ENCODE peak calls at places on chromosome 16, in four cellular contexts. H is A549, E is ascending aorta, F is AG04450. T is an unnamed sample.
A peak's percentile ranks its signal among the peaks of the same experiment; 100 is the strongest.

GRCh38 chr16:54504372-54504771 is 217.8 kb upstream of the IRX3 start:
- DNase-seq in H (no peak), E (no peak), F (no peak), T (no peak)

GRCh38 chr16:7268182-7268581 is 64.5 kb upstream of the RBFOX1 start:
- DNase-seq in H (peak; percentile 38), E (no peak), F (no peak), T (no peak)

GRCh38 chr16:9797306-9797705 is 384.9 kb downstream of the GRIN2A start:
- DNase-seq in H (peak; percentile 13), E (no peak), F (no peak), T (peak; percentile 19)

GRCh38 chr16:72905581-72905980 is 142.3 kb downstream of the ZFHX3 start:
- DNase-seq in H (no peak), E (no peak), F (no peak), T (peak; percentile 49)

GRCh38 chr16:89822188-89823086 is 5.8 kb upstream of the SPIRE2 start:
- DNase-seq in H (no peak), E (no peak), F (no peak), T (no peak)

GRCh38 chr16:62213763-62214162 is 177.5 kb upstream of the CDH8 start:
- DNase-seq in H (peak; percentile 6), E (no peak), F (no peak), T (no peak)

GRCh38 chr16:86396918-86397317 is 113.4 kb upstream of the FOXF1 start:
- DNase-seq in H (no peak), E (no peak), F (peak; percentile 88), T (peak; percentile 91)

GRCh38 chr16:83137326-83137770 is 510.6 kb downstream of the CDH13 start:
- DNase-seq in H (peak; percentile 5), E (no peak), F (peak; percentile 38), T (peak; percentile 87)

GRCh38 chr16:67645397-67646121 is 615 bp downstream of the CARMIL2 start:
- DNase-seq in H (no peak), E (no peak), F (no peak), T (no peak)

GRCh38 chr16:64711596-64711995 is 410.3 kb downstream of the CDH11 start:
- DNase-seq in H (no peak), E (no peak), F (no peak), T (peak; percentile 20)

GRCh38 chr16:17313085-17313611 is 157.6 kb downstream of the XYLT1 start:
- DNase-seq in H (no peak), E (no peak), F (no peak), T (peak; percentile 43)

GRCh38 chr16:28182183-28182582 is 29.6 kb downstream of the XPO6 start:
- DNase-seq in H (no peak), E (no peak), F (no peak), T (no peak)

DNA sequence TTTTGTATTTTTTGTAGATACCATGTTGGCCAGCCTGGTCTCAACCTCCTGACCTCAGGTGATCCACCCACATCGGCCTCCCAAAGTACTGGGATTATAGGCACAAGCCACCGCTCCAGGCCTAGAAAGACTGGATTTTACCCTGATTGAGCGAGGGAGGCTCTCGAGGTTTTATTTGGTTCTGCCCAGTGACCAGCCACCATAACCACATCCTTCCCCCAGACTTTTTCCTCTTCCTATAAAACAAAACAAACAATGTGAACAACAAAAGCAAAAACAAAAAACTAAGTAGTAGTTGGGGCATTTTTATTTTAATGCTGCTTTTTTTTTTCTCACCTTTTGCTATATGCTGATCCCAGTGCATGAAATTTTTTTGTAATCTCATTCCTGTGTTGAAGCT is 509.6 kb downstream of the MAF start:
- DNase-seq in H (no peak), E (no peak), F (no peak), T (no peak)
- H3K4me3 ChIP-seq in H (no peak overlapping the region), E (no peak overlapping the region), F (no peak overlapping the region), T (no peak overlapping the region)

DNA sequence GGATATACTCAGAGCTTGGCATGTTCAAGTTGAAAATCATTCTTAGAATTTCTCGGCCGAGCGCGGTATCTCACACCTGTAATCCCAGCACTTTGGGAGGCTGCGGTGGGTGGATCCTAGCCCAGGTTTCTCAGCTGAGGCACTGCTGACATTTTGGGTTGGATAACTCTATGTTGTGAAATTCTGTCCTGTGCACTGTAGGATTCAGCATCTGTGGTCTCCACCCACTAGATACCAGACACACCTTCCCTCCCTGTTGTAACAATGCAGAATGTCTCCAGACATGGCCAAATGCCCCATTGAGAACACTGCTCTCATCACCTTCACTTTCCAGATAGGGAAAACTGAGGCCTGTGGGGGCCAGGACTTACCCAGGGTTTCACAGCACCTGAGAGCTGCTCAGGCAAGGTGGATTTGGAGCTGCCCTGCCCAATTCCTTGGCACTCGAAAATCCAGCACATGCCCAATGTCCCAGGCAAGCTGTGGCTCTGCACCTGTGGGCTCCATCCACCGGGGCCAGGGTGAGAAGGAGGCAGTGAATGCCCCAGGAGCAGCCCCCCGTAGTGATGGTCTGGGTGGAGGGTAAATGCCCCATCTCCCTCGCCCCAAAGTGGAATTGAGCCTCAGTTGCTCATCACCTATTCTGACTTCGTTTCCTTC is 20.1 kb upstream of the TVP23A start:
- DNase-seq in H (no peak), E (no peak), F (no peak), T (no peak)
- TF ChIP-seq CTCF in H (no peak), E (no peak), F (no peak), T (no peak)

GRCh38 chr16:88649195-88649923 is 1.5 kb downstream of the CYBA start:
- DNase-seq in H (no peak), E (no peak), F (no peak), T (no peak)
- H3K4me3 ChIP-seq in H (peak overlapping the region; percentile 94), E (peak overlapping the region; percentile 84), F (peak overlapping the region; percentile 83), T (no peak overlapping the region)

GRCh38 chr16:2766430-2767139 is 10.5 kb downstream of the ELOB start:
- DNase-seq in H (no peak), E (no peak), F (no peak), T (no peak)

GRCh38 chr16:2765462-2766404 is 11.3 kb downstream of the ELOB start:
- DNase-seq in H (no peak), E (no peak), F (no peak), T (no peak)

GRCh38 chr16:2762711-2763110 is 10.3 kb downstream of the SRRM2 start:
- DNase-seq in H (no peak), E (no peak), F (no peak), T (no peak)

GRCh38 chr16:2763173-2763572 is 10.7 kb downstream of the SRRM2 start:
- DNase-seq in H (no peak), E (no peak), F (no peak), T (no peak)

GRCh38 chr16:2764718-2765117 is 12.3 kb downstream of the SRRM2 start:
- DNase-seq in H (no peak), E (no peak), F (no peak), T (no peak)
- TF ChIP-seq CTCF in H (no peak), E (no peak), F (no peak), T (no peak)

GRCh38 chr16:739560-740458 is 988 bp downstream of the CIAO3 start:
- DNase-seq in H (no peak), E (no peak), F (no peak), T (no peak)
- H3K4me3 ChIP-seq in H (peak overlapping the region; percentile 96), E (peak overlapping the region; percentile 90), F (peak overlapping the region; percentile 78), T (peak overlapping the region; percentile 84)

DNA sequence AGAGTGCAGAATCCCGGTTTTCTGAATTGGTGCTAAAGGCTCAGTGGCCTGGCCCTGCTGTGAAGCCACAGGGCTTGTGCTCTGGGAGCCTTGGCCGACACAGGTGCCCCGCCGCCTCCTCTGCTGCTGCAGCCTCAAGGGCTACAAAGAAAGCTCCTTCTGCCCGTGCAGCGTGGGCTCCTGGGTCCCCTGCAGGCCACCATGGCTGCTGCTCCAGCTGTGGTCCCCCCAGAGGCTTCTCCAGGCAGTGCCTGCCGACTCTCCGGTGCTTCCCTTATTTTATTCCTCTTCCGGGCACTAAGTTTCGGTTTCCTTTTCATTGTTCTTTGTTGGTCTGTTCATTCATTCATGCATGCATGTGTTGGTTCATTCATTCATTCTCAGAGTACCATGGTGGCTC is 53.1 kb downstream of the CMIP start:
- DNase-seq in H (no peak), E (no peak), F (no peak), T (no peak)
- TF ChIP-seq CTCF in H (no peak), E (no peak), F (no peak), T (no peak)

GRCh38 chr16:85008267-85008666 is 3.1 kb downstream of the ZDHHC7 start:
- DNase-seq in H (no peak), E (no peak), F (no peak), T (no peak)

GRCh38 chr16:85014311-85014710 is 3.0 kb upstream of the ZDHHC7 start:
- DNase-seq in H (no peak), E (no peak), F (no peak), T (no peak)

GRCh38 chr16:85010931-85011845 is at the start of gene ZDHHC7:
- DNase-seq in H (peak; percentile 85), E (peak; percentile 27), F (peak; percentile 45), T (peak; percentile 87)

GRCh38 chr16:85010446-85010930 is 847 bp downstream of the ZDHHC7 start:
- DNase-seq in H (no peak), E (no peak), F (no peak), T (no peak)

GRCh38 chr16:85011846-85012284 is 530 bp upstream of the ZDHHC7 start:
- DNase-seq in H (no peak), E (no peak), F (no peak), T (no peak)
- H3K4me3 ChIP-seq in H (peak overlapping the region; percentile 87), E (peak overlapping the region; percentile 98), F (peak overlapping the region; percentile 92), T (peak overlapping the region; percentile 73)

DNA sequence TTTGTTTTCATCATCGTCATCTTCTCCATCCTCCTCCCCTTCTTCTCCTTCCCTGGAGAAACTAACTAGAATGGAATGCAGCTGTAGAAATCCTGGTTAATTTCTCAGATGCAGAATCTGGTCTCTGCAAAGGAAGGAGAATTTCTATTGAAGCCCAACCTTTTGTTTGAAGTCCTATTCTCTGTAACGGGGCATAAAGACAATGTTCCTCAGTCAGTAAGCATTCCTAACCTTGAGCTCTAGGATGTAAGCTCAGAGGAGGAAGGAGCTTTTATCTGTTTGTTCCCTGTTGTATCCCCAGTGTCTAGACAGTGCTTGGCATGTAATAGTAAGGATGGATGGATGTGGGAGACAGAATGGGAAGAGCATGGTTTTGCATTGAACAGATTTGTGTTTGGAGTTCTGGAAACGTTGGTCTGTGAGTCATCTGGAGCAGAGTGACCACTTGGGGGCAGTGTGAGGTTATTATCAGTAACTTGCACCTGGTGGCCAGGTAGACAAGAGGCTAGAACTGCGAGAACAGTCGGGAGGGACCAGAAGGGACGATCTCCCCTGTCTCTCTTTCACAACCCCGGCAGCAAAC is 363.7 kb downstream of the SNX29 start:
- DNase-seq in H (peak; percentile 51), E (no peak), F (no peak), T (peak; percentile 75)
- TF ChIP-seq CTCF in H (peak; percentile 52), E (no peak), F (peak; percentile 48), T (peak; percentile 44)

GRCh38 chr16:74775255-74775654 is 635 bp upstream of the FA2H start:
- DNase-seq in H (no peak), E (no peak), F (no peak), T (no peak)
- H3K4me3 ChIP-seq in H (peak overlapping the region; percentile 87), E (no peak overlapping the region), F (no peak overlapping the region), T (no peak overlapping the region)

T was measured in astrocyte of the spinal cord.